ENCODE peak calls at places on chromosomes 3 and 15, in four cellular contexts. B, O, I and Y are unnamed samples.

GRCh38 chr3:187040637-187041361 is 98.5 kb downstream of the RPL39L start:
- DNase-seq in B (no peak), O (peak), I (no peak), Y (no peak)

GRCh38 chr3:98967758-98968157 is 66.3 kb upstream of the DCBLD2 start:
- DNase-seq in B (no peak), O (no peak), I (no peak), Y (no peak)

GRCh38 chr15:31870336-31871158 is 159.8 kb upstream of the CHRNA7 start:
- DNase-seq in B (peak), O (peak), I (no peak), Y (peak)

GRCh38 chr15:70258369-70259029 is 160.8 kb upstream of the TLE3 start:
- DNase-seq in B (no peak), O (no peak), I (no peak), Y (peak)

GRCh38 chr15:38631126-38632075 is 66.8 kb upstream of the RASGRP1 start:
- DNase-seq in B (no peak), O (no peak), I (no peak), Y (no peak)

GRCh38 chr3:81339040-81339845 is 422.2 kb downstream of the GBE1 start:
- DNase-seq in B (peak), O (peak), I (no peak), Y (no peak)

GRCh38 chr3:31213869-31214486 is 318.7 kb upstream of the STT3B start:
- DNase-seq in B (no peak), O (no peak), I (peak), Y (no peak)

GRCh38 chr3:127673191-127674098 is 693 bp downstream of the ABTB1 start:
- DNase-seq in B (peak), O (peak), I (no peak), Y (no peak)

GRCh38 chr15:63827113-63827512 is 6.6 kb downstream of the HERC1 start:
- DNase-seq in B (no peak), O (no peak), I (no peak), Y (no peak)

GRCh38 chr3:47961815-47962606 is 54.2 kb downstream of the MAP4 start:
- DNase-seq in B (peak), O (no peak), I (no peak), Y (no peak)

GRCh38 chr3:188154758-188155574 is 1.0 kb downstream of the LPP start:
- DNase-seq in B (no peak), O (no peak), I (no peak), Y (no peak)

DNA sequence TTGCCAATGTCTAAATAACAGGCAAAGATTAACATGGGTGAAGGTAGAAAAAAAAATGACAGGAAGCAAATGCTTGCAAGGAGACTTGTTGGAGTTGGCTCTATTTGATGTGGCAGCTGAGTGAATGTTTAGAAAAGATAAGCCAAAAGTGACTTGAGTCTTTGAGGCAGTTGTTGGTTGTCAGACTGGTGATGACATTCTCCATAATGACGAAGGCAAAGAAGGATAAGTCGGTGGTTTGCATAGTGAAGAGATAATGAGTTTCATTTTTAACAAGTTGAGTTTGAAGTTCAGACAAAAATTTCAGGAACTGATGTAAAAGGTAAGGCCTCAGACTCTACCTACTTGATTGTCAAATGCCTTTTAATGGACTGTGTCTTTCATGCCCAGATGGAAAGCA is 704.1 kb upstream of the SGO1 start:
- DNase-seq in B (no peak), O (peak), I (no peak), Y (no peak)
- TF ChIP-seq SPI1 in B (no peak), O (no peak), I (no peak), Y (no peak)

GRCh38 chr3:124895756-124896155 is 8.6 kb upstream of the ITGB5 start:
- DNase-seq in B (no peak), O (no peak), I (no peak), Y (no peak)
- TF ChIP-seq SPI1 in B (no peak), O (no peak), I (no peak), Y (no peak)

DNA sequence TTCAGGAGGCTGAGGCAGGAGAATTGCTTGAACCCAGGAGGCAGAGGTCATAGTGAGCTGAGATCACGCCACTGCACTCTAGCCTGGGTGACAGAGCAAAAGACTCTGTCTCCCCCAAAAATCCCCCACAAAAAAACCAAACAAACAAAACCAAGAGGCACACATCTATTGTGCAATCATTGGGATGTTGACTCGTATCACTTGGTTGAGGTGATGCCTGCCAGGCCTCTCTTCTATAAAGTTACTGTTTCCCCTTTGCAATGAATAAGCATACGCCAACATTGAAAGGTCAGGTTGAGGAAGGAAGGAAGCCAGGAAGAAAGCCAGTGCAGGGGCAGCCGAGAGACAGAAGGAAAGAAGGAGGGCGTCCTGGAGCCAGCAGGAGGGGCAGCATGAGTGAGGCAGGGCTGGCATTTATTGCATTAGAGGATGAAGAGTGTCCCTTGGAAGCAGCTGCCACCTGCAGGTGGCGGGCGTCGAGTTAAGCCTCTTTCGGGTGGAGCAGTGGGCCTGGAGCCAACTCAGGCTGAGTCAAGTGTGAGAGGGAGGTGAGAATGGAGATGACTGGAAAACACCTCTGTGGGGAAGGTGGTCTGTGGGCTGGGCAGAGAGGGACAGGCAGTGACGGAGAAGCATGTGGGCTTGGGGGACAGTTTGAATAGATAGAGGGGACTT is 8.3 kb upstream of the CSPG4 start:
- DNase-seq in B (no peak), O (peak), I (no peak), Y (no peak)
- TF ChIP-seq SPI1 in B (no peak), O (no peak), I (no peak), Y (no peak)

GRCh38 chr3:79016587-79017380 is 751.0 kb downstream of the ROBO1 start:
- DNase-seq in B (no peak), O (no peak), I (no peak), Y (no peak)
- TF ChIP-seq SPI1 in B (no peak), O (no peak), I (no peak), Y (no peak)